ENCODE peak calls at places on chromosomes 5 and 9, in five cellular contexts. F, L, H, T and E are unnamed samples. For H3K27me3, the result is how much of the 10 kb centered on the place peaks cover.

GRCh38 chr9:133118568-133118967 is 2.5 kb downstream of the RALGDS start:
- DNase-seq in H (no peak), T (no peak), L (no peak), F (no peak), E (no peak)

GRCh38 chr5:97751556-97751955 is 568.5 kb upstream of the RIOK2 start:
- DNase-seq in L (no peak), H (no peak), F (no peak), T (no peak), E (no peak)

GRCh38 chr5:132251220-132251725 is 6.2 kb upstream of the PDLIM4 start:
- DNase-seq in F (peak), T (peak), H (no peak), L (no peak), E (no peak)

GRCh38 chr9:38129366-38129765 is 60.3 kb upstream of the SHB start:
- DNase-seq in H (no peak), T (no peak), F (no peak), L (no peak), E (no peak)

GRCh38 chr5:96590796-96591195 is 71.4 kb upstream of the CAST start:
- DNase-seq in L (no peak), T (peak), H (no peak), F (no peak), E (no peak)

GRCh38 chr5:143581148-143581547 is 177.7 kb upstream of the NR3C1 start:
- DNase-seq in T (no peak), L (no peak), F (no peak), H (no peak), E (no peak)

GRCh38 chr5:77180167-77181081 is 30.1 kb upstream of the PDE8B start:
- DNase-seq in H (peak), L (no peak), T (peak), F (peak), E (peak)

GRCh38 chr5:84014966-84015365 is 294.3 kb upstream of the HAPLN1 start:
- DNase-seq in F (no peak), L (no peak), T (no peak), H (no peak), E (no peak)

GRCh38 chr5:82019342-82020138 is 47.7 kb downstream of the ATG10 start:
- DNase-seq in T (no peak), F (no peak), H (no peak), L (peak), E (peak)

GRCh38 chr9:26210338-26210851 is 532.2 kb upstream of the TUSC1 start:
- DNase-seq in H (no peak), T (peak), F (peak), L (no peak), E (peak)

GRCh38 chr5:151198861-151199260 is 25.0 kb downstream of the CCDC69 start:
- DNase-seq in F (no peak), T (no peak), L (no peak), H (no peak), E (no peak)

GRCh38 chr5:148687427-148687826 is 33.1 kb upstream of the HTR4 start:
- DNase-seq in L (peak), F (peak), T (peak), H (peak), E (peak)

GRCh38 chr5:140221697-140222223 is 46.8 kb downstream of the CYSTM1 start:
- DNase-seq in T (peak), H (peak), L (no peak), F (peak), E (no peak)

GRCh38 chr5:87121315-87122170 is 146.1 kb upstream of the RASA1 start:
- DNase-seq in H (peak), T (peak), F (peak), L (no peak), E (no peak)

GRCh38 chr9:136678034-136678433 is 9.2 kb downstream of the AGPAT2 start:
- DNase-seq in F (no peak), L (no peak), H (no peak), T (no peak), E (no peak)

GRCh38 chr9:76634356-76635054 is 129.7 kb upstream of the PCA3 start:
- DNase-seq in L (peak), H (peak), T (peak), F (peak), E (no peak)

GRCh38 chr5:175214152-175214551 is 229.8 kb downstream of the DRD1 start:
- DNase-seq in L (no peak), H (peak), F (peak), T (peak), E (no peak)

GRCh38 chr9:76846307-76846706 is 59.6 kb downstream of the PRUNE2 start:
- DNase-seq in L (no peak), T (no peak), H (no peak), F (peak), E (no peak)

GRCh38 chr9:8388132-8388531 is 588.6 kb upstream of the DMAC1 start:
- DNase-seq in H (no peak), L (no peak), F (no peak), T (no peak), E (no peak)

GRCh38 chr9:114273461-114273881 is 49.4 kb upstream of the ORM1 start:
- DNase-seq in H (no peak), T (peak), F (no peak), L (no peak), E (no peak)

GRCh38 chr5:27341342-27341741 is 303.0 kb upstream of the CDH9 start:
- DNase-seq in H (no peak), L (no peak), F (no peak), T (no peak), E (no peak)

DNA sequence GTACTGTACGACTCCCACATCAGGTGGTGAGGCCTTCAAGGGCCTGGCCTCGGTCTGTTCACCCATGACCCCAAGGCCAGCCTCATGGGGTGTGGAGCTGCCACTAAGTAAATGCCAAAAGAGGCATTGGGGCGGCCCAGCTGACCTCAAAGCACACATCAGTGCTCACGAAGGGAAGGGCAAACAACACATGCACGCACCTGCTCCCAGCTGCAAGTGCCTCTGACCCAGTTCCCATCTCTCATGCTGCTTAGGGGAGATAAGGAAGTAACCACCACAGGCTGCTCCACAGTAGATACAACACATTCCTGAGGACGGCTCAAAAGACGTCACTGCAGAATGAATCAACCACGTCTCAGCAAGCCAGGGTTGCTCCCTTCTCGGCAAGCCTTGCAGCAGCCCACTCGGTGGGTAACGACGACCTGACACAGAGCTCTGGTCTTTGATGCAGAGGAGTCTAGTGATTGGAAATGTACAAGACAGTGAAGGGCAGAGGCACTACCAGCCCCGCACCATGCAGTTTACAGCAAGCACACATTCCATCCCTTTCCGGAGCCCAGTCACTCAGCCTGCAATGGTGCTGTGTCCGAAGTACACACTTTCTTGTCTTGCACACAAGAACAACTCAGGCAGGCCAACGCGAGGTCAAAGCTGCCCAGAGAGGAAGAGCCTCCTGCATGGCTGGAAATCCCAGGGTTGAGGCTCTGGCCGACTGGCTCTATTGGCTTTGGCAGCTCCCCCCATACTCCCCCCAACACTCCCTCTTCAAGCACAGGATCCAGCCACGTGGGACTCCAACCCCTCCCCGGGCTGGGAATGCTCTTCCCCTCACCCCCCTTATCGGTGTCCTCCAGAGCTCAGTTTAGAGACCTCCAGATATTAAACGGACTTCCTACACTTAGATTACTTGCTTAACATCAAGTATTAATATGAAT is 31.8 kb downstream of the FABP6 start:
- DNase-seq in F (peak), H (peak), L (no peak), T (no peak), E (peak)
- H2AFZ ChIP-seq in F (peak), H (no peak), L (no peak), T (no peak), E (no peak)

DNA sequence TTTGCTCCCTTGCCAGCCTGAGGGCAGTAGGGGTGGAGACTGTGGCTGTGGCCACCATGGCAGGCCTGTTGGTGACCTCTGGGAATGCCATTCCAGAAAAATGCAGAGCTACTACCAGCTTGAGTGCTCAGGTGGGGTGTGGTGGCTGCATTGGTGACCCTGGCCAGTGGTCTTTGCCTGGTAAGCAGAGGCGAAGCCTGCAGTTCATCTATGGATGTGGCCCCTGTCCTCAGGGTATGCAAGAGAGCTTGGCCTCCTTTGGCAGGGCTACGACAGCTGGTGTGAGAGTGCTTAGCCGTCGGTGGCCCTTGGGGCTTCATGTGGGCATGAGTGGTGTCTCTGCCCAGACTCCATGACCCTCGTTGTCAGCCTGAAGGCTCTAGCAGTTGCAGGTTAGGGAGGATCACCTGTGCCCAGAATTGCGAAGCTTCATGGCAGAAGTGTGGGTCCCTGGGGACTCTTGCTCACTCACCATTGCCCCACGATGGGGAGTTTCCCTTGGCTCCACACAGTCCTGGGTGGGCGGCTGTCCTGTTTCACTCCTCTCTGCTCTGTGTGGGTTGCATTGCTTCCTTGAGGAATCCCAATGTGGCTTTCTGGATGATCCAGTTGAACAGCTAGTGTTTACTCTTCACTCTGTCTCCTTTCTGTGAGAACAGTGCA is 117.9 kb upstream of the CDH12 start:
- DNase-seq in F (no peak), H (no peak), T (no peak), L (no peak), E (no peak)
- H3K4me3 ChIP-seq in F (no peak), H (no peak), T (no peak), L (no peak), E (no peak)

GRCh38 chr5:93570294-93571110 is 10.5 kb downstream of the NR2F1-AS1 start:
- DNase-seq in L (no peak), H (no peak), T (no peak), F (no peak), E (peak)
- H3K27me3 ChIP-seq in L (under half), H (under half), T (under half), F (under half), E (half or more)

GRCh38 chr5:171340491-171340890 is 31.4 kb downstream of the TLX3 start:
- DNase-seq in H (no peak), L (no peak), T (no peak), F (no peak), E (no peak)

GRCh38 chr5:171337207-171337562 is 28.1 kb downstream of the TLX3 start:
- DNase-seq in T (no peak), F (no peak), H (peak), L (no peak), E (no peak)

GRCh38 chr5:171344936-171345608 is 36.0 kb downstream of the TLX3 start:
- DNase-seq in L (no peak), F (no peak), H (no peak), T (no peak), E (no peak)

GRCh38 chr5:171340042-171340441 is 31.0 kb downstream of the TLX3 start:
- DNase-seq in H (no peak), L (no peak), T (no peak), F (no peak), E (no peak)

DNA sequence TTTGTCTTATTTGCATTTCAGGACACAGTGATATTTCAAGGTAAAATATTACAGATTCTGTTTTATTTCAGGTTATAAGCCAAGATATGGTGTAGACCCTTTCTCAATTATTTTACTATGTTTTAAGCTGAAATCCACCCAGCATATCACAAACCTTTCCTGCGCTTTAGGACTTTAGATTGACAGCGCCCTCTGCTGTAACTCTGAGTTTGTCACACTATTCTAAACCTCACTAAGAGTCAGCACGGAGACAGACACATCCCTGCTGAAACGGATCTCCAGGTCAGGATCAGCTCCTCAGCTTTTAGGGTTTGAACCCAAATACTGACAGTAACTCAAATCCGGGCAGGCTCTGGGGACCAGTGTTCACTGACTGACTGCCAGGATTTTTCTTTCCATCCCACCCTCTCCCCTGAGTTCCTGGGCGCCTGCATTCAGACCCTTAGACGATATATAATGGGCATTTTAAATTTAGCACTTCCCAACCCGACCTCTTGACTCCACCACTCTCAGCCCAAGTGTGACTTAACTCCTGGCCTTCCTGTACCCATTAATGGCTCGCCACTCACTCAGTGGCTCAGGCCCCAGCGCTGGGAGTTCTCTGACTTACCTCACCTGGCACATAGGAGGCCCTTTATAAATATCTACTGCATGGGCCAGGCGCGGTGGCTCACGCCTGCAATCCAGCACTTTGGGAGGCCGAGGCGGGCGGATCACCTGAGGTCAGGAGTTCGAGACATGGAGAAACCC is 33.5 kb downstream of the TLX3 start:
- DNase-seq in F (peak), L (peak), T (peak), H (peak), E (peak)
- H2AFZ ChIP-seq in F (no peak), L (no peak), T (no peak), H (peak), E (no peak)

GRCh38 chr9:98087420-98088354 is 31.2 kb downstream of the NANS start:
- DNase-seq in L (no peak), F (peak), H (no peak), T (peak), E (peak)
- H3K4me3 ChIP-seq in L (no peak), F (peak), H (no peak), T (peak), E (no peak)

GRCh38 chr5:92391-93220 is 638 bp downstream of the PLEKHG4B start:
- DNase-seq in T (no peak), H (no peak), L (no peak), F (no peak), E (peak)

GRCh38 chr5:94113-94892 is 2.3 kb downstream of the PLEKHG4B start:
- DNase-seq in L (no peak), H (no peak), T (no peak), F (no peak), E (no peak)

GRCh38 chr5:93221-93980 is 1.4 kb downstream of the PLEKHG4B start:
- DNase-seq in H (no peak), F (no peak), L (no peak), T (no peak), E (no peak)

GRCh38 chr5:96976-97640 is 5.1 kb downstream of the PLEKHG4B start:
- DNase-seq in L (no peak), F (no peak), H (no peak), T (no peak), E (no peak)

GRCh38 chr5:95241-95980 is 3.4 kb downstream of the PLEKHG4B start:
- DNase-seq in H (no peak), T (no peak), F (no peak), L (no peak), E (no peak)
- H3K27me3 ChIP-seq in H (half or more), T (half or more), F (under half), L (under half), E (under half)

GRCh38 chr5:157545911-157546310 is 29.7 kb downstream of the ADAM19 start:
- DNase-seq in H (no peak), F (no peak), T (no peak), L (no peak), E (no peak)

GRCh38 chr5:157548513-157549282 is 26.9 kb downstream of the ADAM19 start:
- DNase-seq in F (peak), L (no peak), T (peak), H (peak), E (no peak)

GRCh38 chr5:157547909-157548512 is 27.6 kb downstream of the ADAM19 start:
- DNase-seq in H (no peak), F (no peak), T (no peak), L (no peak), E (no peak)

GRCh38 chr5:157544623-157544989 is 31.0 kb downstream of the ADAM19 start:
- DNase-seq in F (no peak), T (no peak), L (no peak), H (no peak), E (no peak)

DNA sequence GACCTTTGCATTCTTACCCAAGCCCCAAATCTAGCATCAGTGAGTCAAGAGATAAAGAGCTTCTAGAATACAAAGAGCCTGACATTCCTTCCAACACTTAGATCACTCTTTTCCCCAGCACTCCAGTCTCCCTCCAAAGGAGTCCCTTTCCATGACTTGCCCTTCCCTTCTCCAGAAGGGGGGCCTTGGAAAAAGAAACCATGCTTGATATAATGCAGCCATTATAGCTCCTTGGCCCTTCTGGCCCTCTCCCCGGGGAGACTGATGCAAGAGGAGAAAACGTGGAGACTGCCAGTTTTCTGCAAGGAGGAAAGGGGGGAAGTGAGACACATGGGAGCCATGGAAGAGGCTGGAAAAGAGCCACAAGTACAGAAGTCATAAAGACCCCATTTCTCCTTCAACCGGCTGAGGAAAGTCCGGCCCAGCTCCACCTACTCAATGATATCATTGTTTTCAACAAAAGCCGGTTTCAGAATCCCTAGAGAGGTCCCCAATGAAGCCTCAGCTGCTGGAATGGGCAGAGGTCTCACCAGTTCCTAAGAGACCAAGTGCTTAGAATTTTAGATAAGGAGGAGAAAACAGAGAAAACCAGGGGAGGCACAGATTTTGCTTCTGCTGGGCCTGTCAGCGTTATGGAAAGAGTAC is 29.0 kb downstream of the ADAM19 start:
- DNase-seq in F (peak), T (peak), H (no peak), L (no peak), E (no peak)
- H2AFZ ChIP-seq in F (no peak), T (no peak), H (no peak), L (no peak), E (no peak)

GRCh38 chr5:95070453-95070852 is 214.4 kb downstream of the MCTP1 start:
- DNase-seq in L (no peak), F (no peak), T (no peak), H (no peak), E (no peak)

GRCh38 chr5:95069948-95070347 is 214.9 kb downstream of the MCTP1 start:
- DNase-seq in H (no peak), L (no peak), T (no peak), F (no peak), E (no peak)

GRCh38 chr5:95070866-95071265 is 214.0 kb downstream of the MCTP1 start:
- DNase-seq in F (no peak), T (no peak), L (no peak), H (no peak), E (no peak)

GRCh38 chr5:95068303-95068702 is 216.6 kb downstream of the MCTP1 start:
- DNase-seq in L (no peak), T (no peak), F (no peak), H (no peak), E (no peak)

GRCh38 chr5:95068952-95069351 is 215.9 kb downstream of the MCTP1 start:
- DNase-seq in H (no peak), T (no peak), F (no peak), L (no peak), E (no peak)
- H3K4me3 ChIP-seq in H (no peak), T (peak), F (no peak), L (no peak), E (no peak)

DNA sequence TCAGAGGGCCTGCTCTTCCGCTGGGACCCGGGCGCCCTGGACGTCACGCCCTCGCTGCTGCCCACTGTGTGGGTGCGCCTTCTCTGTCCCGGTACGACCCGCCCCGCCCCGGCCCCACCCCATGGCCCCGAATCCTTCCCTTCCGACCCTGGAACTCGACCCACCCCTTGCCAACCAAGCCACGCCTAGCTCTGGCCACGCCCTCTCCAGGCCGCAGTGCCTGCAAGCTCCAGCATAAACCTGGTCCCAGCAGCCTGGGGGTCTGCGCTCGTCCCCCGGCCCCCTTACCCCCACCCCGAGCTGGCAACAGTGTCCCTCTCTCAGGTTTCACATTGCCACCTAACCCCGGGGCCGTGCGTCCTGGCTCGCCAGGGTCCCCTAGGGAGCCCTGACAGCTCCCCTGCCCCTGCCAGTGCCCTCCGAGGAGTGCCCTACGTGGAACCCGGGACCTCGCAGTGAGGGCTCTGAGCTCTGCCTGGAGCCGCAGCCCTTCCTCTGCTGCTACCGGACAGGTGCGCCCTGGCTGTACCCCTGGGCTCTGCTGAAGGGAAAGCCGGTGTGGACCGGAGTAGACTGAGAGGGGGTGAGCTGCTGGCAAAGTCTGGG is 3.4 kb downstream of the ADGRD2 start:
- DNase-seq in F (no peak), H (no peak), L (no peak), T (no peak), E (peak)
- H3K27me3 ChIP-seq in F (under half), H (under half), L (under half), T (under half), E (under half)